ENCODE peak calls at places on chromosomes 7 and 10, in eight cellular contexts. One of them, this sample, is unnamed. For H3K9me3 and H3K4me1, the result is how much of the 10 kb centered on the place peaks cover.

GRCh38 chr7:93044147-93044810 is 73.5 kb downstream of the SAMD9 start:
- DNase-seq in suprapubic skin: no peak
- DNase-seq in upper lobe of left lung: no peak
- DNase-seq in Panc1: no peak
- DNase-seq in K562: no peak
- DNase-seq in sigmoid colon: no peak
- DNase-seq in GM12878: no peak
- DNase-seq in HCT116: no peak
- DNase-seq in this sample: no peak

GRCh38 chr10:131748831-131749766 is 151.7 kb upstream of the PPP2R2D start:
- DNase-seq in suprapubic skin: no peak
- DNase-seq in upper lobe of left lung: no peak
- DNase-seq in Panc1: no peak
- DNase-seq in K562: no peak
- DNase-seq in sigmoid colon: peak
- DNase-seq in GM12878: no peak
- DNase-seq in HCT116: no peak
- DNase-seq in this sample: no peak

GRCh38 chr10:62527019-62527827 is 153.1 kb downstream of the ZNF365 start:
- DNase-seq in suprapubic skin: no peak
- DNase-seq in upper lobe of left lung: no peak
- DNase-seq in Panc1: no peak
- DNase-seq in K562: no peak
- DNase-seq in sigmoid colon: no peak
- DNase-seq in GM12878: peak
- DNase-seq in HCT116: no peak
- DNase-seq in this sample: no peak

GRCh38 chr7:155637155-155637554 is 7.3 kb upstream of the RBM33 start:
- DNase-seq in suprapubic skin: no peak
- DNase-seq in upper lobe of left lung: no peak
- DNase-seq in Panc1: no peak
- DNase-seq in K562: no peak
- DNase-seq in sigmoid colon: no peak
- DNase-seq in GM12878: no peak
- DNase-seq in HCT116: no peak
- DNase-seq in this sample: no peak

GRCh38 chr7:93569189-93569588 is 5.3 kb downstream of the CALCR start:
- DNase-seq in suprapubic skin: no peak
- DNase-seq in upper lobe of left lung: no peak
- DNase-seq in Panc1: no peak
- DNase-seq in K562: no peak
- DNase-seq in sigmoid colon: no peak
- DNase-seq in GM12878: no peak
- DNase-seq in HCT116: no peak
- DNase-seq in this sample: no peak

GRCh38 chr10:122264442-122264841 is 6.7 kb upstream of the BTBD16 start:
- DNase-seq in suprapubic skin: no peak
- DNase-seq in upper lobe of left lung: no peak
- DNase-seq in Panc1: no peak
- DNase-seq in K562: no peak
- DNase-seq in sigmoid colon: peak
- DNase-seq in GM12878: no peak
- DNase-seq in HCT116: no peak
- DNase-seq in this sample: no peak

GRCh38 chr10:58435297-58435696 is 50.1 kb downstream of the TFAM start:
- DNase-seq in suprapubic skin: no peak
- DNase-seq in upper lobe of left lung: no peak
- DNase-seq in Panc1: no peak
- DNase-seq in K562: peak
- DNase-seq in sigmoid colon: no peak
- DNase-seq in GM12878: no peak
- DNase-seq in HCT116: peak
- DNase-seq in this sample: no peak

GRCh38 chr7:137462074-137462715 is 118.7 kb upstream of the PTN start:
- DNase-seq in suprapubic skin: no peak
- DNase-seq in upper lobe of left lung: no peak
- DNase-seq in Panc1: no peak
- DNase-seq in K562: no peak
- DNase-seq in sigmoid colon: no peak
- DNase-seq in GM12878: no peak
- DNase-seq in HCT116: no peak
- DNase-seq in this sample: peak

GRCh38 chr10:83835948-83836641 is 303.2 kb upstream of the GHITM start:
- DNase-seq in suprapubic skin: no peak
- DNase-seq in upper lobe of left lung: no peak
- DNase-seq in Panc1: no peak
- DNase-seq in K562: no peak
- DNase-seq in sigmoid colon: no peak
- DNase-seq in GM12878: no peak
- DNase-seq in HCT116: no peak
- DNase-seq in this sample: no peak

GRCh38 chr7:122550545-122550944 is 148.4 kb downstream of the RNF133 start:
- DNase-seq in suprapubic skin: no peak
- DNase-seq in upper lobe of left lung: no peak
- DNase-seq in Panc1: no peak
- DNase-seq in K562: no peak
- DNase-seq in sigmoid colon: no peak
- DNase-seq in GM12878: no peak
- DNase-seq in HCT116: no peak
- DNase-seq in this sample: no peak

GRCh38 chr10:60722623-60723022 is 55.7 kb upstream of the CDK1 start:
- DNase-seq in suprapubic skin: no peak
- DNase-seq in upper lobe of left lung: no peak
- DNase-seq in Panc1: no peak
- DNase-seq in K562: no peak
- DNase-seq in sigmoid colon: no peak
- DNase-seq in GM12878: no peak
- DNase-seq in HCT116: no peak
- DNase-seq in this sample: no peak

GRCh38 chr7:47759056-47759706 is 177.3 kb upstream of the TNS3 start:
- DNase-seq in suprapubic skin: no peak
- DNase-seq in upper lobe of left lung: no peak
- DNase-seq in Panc1: no peak
- DNase-seq in K562: no peak
- DNase-seq in sigmoid colon: no peak
- DNase-seq in GM12878: no peak
- DNase-seq in HCT116: peak
- DNase-seq in this sample: peak

GRCh38 chr7:12146813-12147212 is 64.3 kb upstream of the TMEM106B start:
- DNase-seq in suprapubic skin: no peak
- DNase-seq in upper lobe of left lung: no peak
- DNase-seq in Panc1: no peak
- DNase-seq in K562: no peak
- DNase-seq in sigmoid colon: no peak
- DNase-seq in GM12878: no peak
- DNase-seq in HCT116: no peak
- DNase-seq in this sample: no peak

GRCh38 chr10:62582804-62583208 is 208.6 kb downstream of the ZNF365 start:
- DNase-seq in suprapubic skin: peak
- DNase-seq in upper lobe of left lung: no peak
- DNase-seq in Panc1: no peak
- DNase-seq in K562: no peak
- DNase-seq in sigmoid colon: peak
- DNase-seq in GM12878: no peak
- DNase-seq in HCT116: no peak
- DNase-seq in this sample: no peak

GRCh38 chr7:105779856-105780815 is 96.3 kb downstream of the ATXN7L1 start:
- DNase-seq in suprapubic skin: no peak
- DNase-seq in upper lobe of left lung: no peak
- DNase-seq in Panc1: no peak
- DNase-seq in K562: no peak
- DNase-seq in sigmoid colon: no peak
- DNase-seq in GM12878: no peak
- DNase-seq in HCT116: no peak
- DNase-seq in this sample: no peak

GRCh38 chr10:11051001-11051324 is 33.3 kb downstream of the CELF2 start:
- DNase-seq in suprapubic skin: no peak
- DNase-seq in upper lobe of left lung: no peak
- DNase-seq in Panc1: no peak
- DNase-seq in K562: no peak
- DNase-seq in sigmoid colon: no peak
- DNase-seq in GM12878: no peak
- DNase-seq in HCT116: no peak
- DNase-seq in this sample: no peak

GRCh38 chr10:17249820-17250219 is 21.8 kb downstream of the VIM start:
- DNase-seq in suprapubic skin: no peak
- DNase-seq in upper lobe of left lung: no peak
- DNase-seq in Panc1: no peak
- DNase-seq in K562: peak
- DNase-seq in sigmoid colon: no peak
- DNase-seq in GM12878: no peak
- DNase-seq in HCT116: peak
- DNase-seq in this sample: no peak

GRCh38 chr10:80158598-80159127 is 26.1 kb downstream of the PLAC9 start:
- DNase-seq in suprapubic skin: no peak
- DNase-seq in upper lobe of left lung: peak
- DNase-seq in Panc1: peak
- DNase-seq in K562: peak
- DNase-seq in sigmoid colon: peak
- DNase-seq in GM12878: no peak
- DNase-seq in HCT116: peak
- DNase-seq in this sample: peak

DNA sequence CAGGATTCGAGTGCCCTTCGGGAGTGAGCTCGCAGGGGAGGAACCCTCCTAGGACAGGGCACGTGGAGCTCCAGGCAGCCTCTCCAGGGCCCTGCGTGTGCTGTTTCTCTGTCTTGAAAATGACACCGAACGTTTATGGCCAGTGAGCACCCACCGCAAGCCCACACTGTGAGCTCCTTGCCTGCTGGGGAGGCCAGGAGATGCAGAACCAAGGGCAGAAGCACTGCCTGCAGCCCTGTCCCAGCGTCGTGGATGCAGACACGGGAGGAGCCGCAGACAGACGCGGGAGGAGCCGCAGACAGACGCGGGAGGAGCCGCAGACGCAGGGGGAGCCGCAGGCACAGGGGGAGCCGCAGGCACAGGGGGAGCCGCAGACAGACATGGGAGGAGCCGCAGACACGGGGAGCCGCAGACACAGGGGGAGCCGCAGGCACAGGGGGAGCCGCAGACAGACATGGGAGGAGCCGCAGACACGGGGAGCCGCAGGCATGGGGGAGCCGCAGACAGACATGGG is 314.4 kb downstream of the PTPRN2 start:
- DNase-seq in suprapubic skin: peak
- DNase-seq in upper lobe of left lung: peak
- DNase-seq in Panc1: no peak
- DNase-seq in K562: no peak
- DNase-seq in sigmoid colon: peak
- DNase-seq in GM12878: no peak
- DNase-seq in HCT116: no peak
- DNase-seq in this sample: peak
- H3K9me3 ChIP-seq in suprapubic skin: under half
- H3K9me3 ChIP-seq in upper lobe of left lung: under half
- H3K9me3 ChIP-seq in Panc1: under half
- H3K9me3 ChIP-seq in K562: under half
- H3K9me3 ChIP-seq in sigmoid colon: under half
- H3K9me3 ChIP-seq in GM12878: under half
- H3K9me3 ChIP-seq in HCT116: under half
- H3K9me3 ChIP-seq in this sample: under half

DNA sequence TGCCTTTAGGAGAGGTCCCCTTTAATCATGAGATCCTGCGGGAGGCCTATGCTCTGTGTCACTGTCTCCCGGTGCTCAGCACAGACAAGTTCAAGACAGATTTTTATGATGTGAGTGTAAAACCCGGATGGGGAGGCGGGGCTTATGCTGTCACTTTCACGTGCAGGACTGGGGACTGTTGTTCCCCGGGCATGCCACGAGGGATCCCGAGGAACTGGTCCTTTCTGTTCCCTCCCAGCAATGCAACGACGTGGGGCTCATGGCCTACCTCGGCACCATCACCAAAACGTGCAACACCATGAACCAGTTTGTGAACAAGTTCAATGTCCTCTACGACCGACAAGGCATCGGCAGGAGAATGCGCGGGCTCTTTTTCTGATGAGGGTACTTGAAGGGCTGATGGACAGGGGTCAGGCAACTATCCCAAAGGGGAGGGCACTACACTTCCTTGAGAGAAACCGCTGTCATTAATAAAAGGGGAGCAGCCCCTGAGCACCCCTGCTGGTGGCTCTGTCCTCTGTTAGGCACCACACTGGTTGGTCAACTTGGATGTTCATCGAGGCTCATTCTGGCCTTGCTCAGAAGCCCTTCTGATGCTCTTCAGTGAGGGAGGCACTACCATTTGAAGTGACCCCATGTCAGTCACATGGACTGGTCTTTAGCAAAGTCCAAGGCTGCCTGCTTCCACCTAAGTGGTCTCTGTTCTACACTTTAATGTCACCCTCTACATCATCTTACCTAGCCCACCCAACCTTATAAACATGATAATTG is 2.8 kb downstream of the COPS6 start:
- DNase-seq in suprapubic skin: no peak
- DNase-seq in upper lobe of left lung: no peak
- DNase-seq in Panc1: no peak
- DNase-seq in K562: peak
- DNase-seq in sigmoid colon: no peak
- DNase-seq in GM12878: no peak
- DNase-seq in HCT116: no peak
- DNase-seq in this sample: no peak
- TF ChIP-seq POLR2AphosphoS5 in suprapubic skin: no peak
- TF ChIP-seq POLR2AphosphoS5 in upper lobe of left lung: no peak
- TF ChIP-seq POLR2AphosphoS5 in Panc1: peak
- TF ChIP-seq POLR2AphosphoS5 in K562: peak
- TF ChIP-seq POLR2AphosphoS5 in sigmoid colon: no peak
- TF ChIP-seq POLR2AphosphoS5 in GM12878: peak
- TF ChIP-seq POLR2AphosphoS5 in HCT116: no peak
- TF ChIP-seq POLR2AphosphoS5 in this sample: no peak

GRCh38 chr10:68121020-68121743 is 11.9 kb downstream of the MYPN start:
- DNase-seq in suprapubic skin: no peak
- DNase-seq in upper lobe of left lung: no peak
- DNase-seq in Panc1: no peak
- DNase-seq in K562: no peak
- DNase-seq in sigmoid colon: no peak
- DNase-seq in GM12878: no peak
- DNase-seq in HCT116: no peak
- DNase-seq in this sample: no peak
- H3K4me1 ChIP-seq in suprapubic skin: under half
- H3K4me1 ChIP-seq in upper lobe of left lung: under half
- H3K4me1 ChIP-seq in Panc1: under half
- H3K4me1 ChIP-seq in K562: under half
- H3K4me1 ChIP-seq in sigmoid colon: under half
- H3K4me1 ChIP-seq in GM12878: under half
- H3K4me1 ChIP-seq in HCT116: under half
- H3K4me1 ChIP-seq in this sample: under half

GRCh38 chr10:133608855-133609254 is 17.7 kb downstream of the FRG2B start:
- DNase-seq in suprapubic skin: no peak
- DNase-seq in upper lobe of left lung: no peak
- DNase-seq in Panc1: no peak
- DNase-seq in K562: no peak
- DNase-seq in sigmoid colon: no peak
- DNase-seq in GM12878: no peak
- DNase-seq in HCT116: no peak
- DNase-seq in this sample: no peak
- H3K9me3 ChIP-seq in suprapubic skin: under half
- H3K9me3 ChIP-seq in upper lobe of left lung: under half
- H3K9me3 ChIP-seq in Panc1: under half
- H3K9me3 ChIP-seq in K562: under half
- H3K9me3 ChIP-seq in sigmoid colon: under half
- H3K9me3 ChIP-seq in GM12878: under half
- H3K9me3 ChIP-seq in HCT116: under half
- H3K9me3 ChIP-seq in this sample: under half

This sample was measured in breast epithelium.